ENCODE peak calls at places on chromosomes 11 and 22, in five cellular contexts. V is substantia nigra, A is pancreas, X is mesenchymal stem cell, D is A549. F is an unnamed sample.

GRCh38 chr22:35039625-35040024 is 26.3 kb upstream of the ISX start:
- DNase-seq in V (no peak), A (no peak), X (no peak), D (no peak), F (peak; percentile 21)

GRCh38 chr22:36579441-36579840 is 50.5 kb upstream of the EIF3D start:
- DNase-seq in V (no peak), A (no peak), X (no peak), D (no peak), F (no peak)

GRCh38 chr22:45127866-45128265 is 35.9 kb upstream of the NUP50 start:
- DNase-seq in V (no peak), A (no peak), X (peak; percentile 66), D (no peak), F (no peak)

GRCh38 chr11:76626266-76626665 is 44.3 kb downstream of the LRRC32 start:
- DNase-seq in V (no peak), A (no peak), X (no peak), D (no peak), F (no peak)

GRCh38 chr11:1307163-1307870 is 2.1 kb downstream of the TOLLIP start:
- DNase-seq in V (no peak), A (no peak), X (no peak), D (no peak), F (no peak)

GRCh38 chr11:126115820-126116319 is 53.2 kb upstream of the CDON start:
- DNase-seq in V (no peak), A (peak; percentile 81), X (peak; percentile 97), D (peak; percentile 81), F (peak; percentile 69)

GRCh38 chr11:122791411-122791810 is 46.9 kb upstream of the CRTAM start:
- DNase-seq in V (no peak), A (no peak), X (peak; percentile 67), D (no peak), F (no peak)

GRCh38 chr22:44730034-44730433 is 22.3 kb upstream of the ARHGAP8 start:
- DNase-seq in V (no peak), A (no peak), X (no peak), D (no peak), F (no peak)

GRCh38 chr11:72451836-72452376 is 17.6 kb upstream of the CLPB start:
- DNase-seq in V (no peak), A (no peak), X (no peak), D (no peak), F (no peak)

GRCh38 chr11:13140873-13141655 is 131.9 kb downstream of the RASSF10 start:
- DNase-seq in V (no peak), A (peak; percentile 44), X (peak; percentile 22), D (no peak), F (peak; percentile 85)

GRCh38 chr11:77038825-77039326 is 4.7 kb downstream of the B3GNT6 start:
- DNase-seq in V (no peak), A (no peak), X (no peak), D (no peak), F (no peak)

GRCh38 chr22:22834783-22835182 is 52.8 kb upstream of the IGLL5 start:
- DNase-seq in V (no peak), A (no peak), X (no peak), D (no peak), F (no peak)

GRCh38 chr11:96126917-96127595 is 203.1 kb upstream of the MTMR2 start:
- DNase-seq in V (no peak), A (no peak), X (no peak), D (no peak), F (no peak)

GRCh38 chr11:78929092-78929905 is 354.6 kb upstream of the NARS2 start:
- DNase-seq in V (no peak), A (no peak), X (no peak), D (no peak), F (no peak)

GRCh38 chr11:117668291-117668690 is 128.7 kb downstream of the DSCAML1 start:
- DNase-seq in V (no peak), A (no peak), X (no peak), D (no peak), F (no peak)

GRCh38 chr11:72604256-72604655 is 70.0 kb downstream of the PDE2A start:
- DNase-seq in V (no peak), A (no peak), X (no peak), D (no peak), F (no peak)

GRCh38 chr22:33274214-33274828 is 216.1 kb upstream of the SYN3 start:
- DNase-seq in V (no peak), A (no peak), X (no peak), D (no peak), F (peak; percentile 34)

GRCh38 chr11:67416416-67417335 is 1.2 kb downstream of the CARNS1 start:
- DNase-seq in V (no peak), A (peak; percentile 68), X (no peak), D (no peak), F (no peak)

GRCh38 chr11:117073539-117073938 is 24.7 kb downstream of the SIK3 start:
- DNase-seq in V (no peak), A (no peak), X (no peak), D (no peak), F (no peak)

GRCh38 chr11:134486106-134486505 is 74.1 kb upstream of the B3GAT1 start:
- DNase-seq in V (no peak), A (no peak), X (no peak), D (no peak), F (no peak)

GRCh38 chr11:124644426-124645280 is 22.0 kb downstream of the TBRG1 start:
- DNase-seq in V (no peak), A (peak; percentile 26), X (peak; percentile 80), D (peak; percentile 51), F (peak; percentile 44)

GRCh38 chr11:16030664-16031063 is 325.7 kb downstream of the SOX6 start:
- DNase-seq in V (no peak), A (no peak), X (peak; percentile 27), D (no peak), F (no peak)

GRCh38 chr11:3088806-3089205 is 31.6 kb upstream of the CARS1 start:
- DNase-seq in V (no peak), A (no peak), X (no peak), D (no peak), F (no peak)

GRCh38 chr11:101870510-101870909 is 44.3 kb upstream of the CEP126 start:
- DNase-seq in V (no peak), A (no peak), X (peak; percentile 79), D (peak; percentile 38), F (no peak)

GRCh38 chr22:31082606-31083376 is 1.7 kb downstream of the SMTN start:
- DNase-seq in V (no peak), A (peak; percentile 78), X (peak; percentile 73), D (peak; percentile 76), F (peak; percentile 59)

GRCh38 chr11:74682731-74683278 is 48.4 kb downstream of the CHRDL2 start:
- DNase-seq in V (no peak), A (no peak), X (no peak), D (no peak), F (no peak)

GRCh38 chr11:78031629-78032028 is 8.6 kb upstream of the KCTD14 start:
- DNase-seq in V (no peak), A (no peak), X (no peak), D (no peak), F (peak; percentile 45)

GRCh38 chr11:46894961-46895360 is 23.4 kb downstream of the LRP4 start:
- DNase-seq in V (no peak), A (no peak), X (no peak), D (no peak), F (no peak)

GRCh38 chr22:46812786-46813185 is 50.3 kb downstream of the TBC1D22A start:
- DNase-seq in V (no peak), A (no peak), X (no peak), D (no peak), F (no peak)

GRCh38 chr11:68839054-68839865 is 2.5 kb downstream of the CPT1A start:
- DNase-seq in V (peak; percentile 69), A (peak; percentile 99), X (peak; percentile 92), D (peak; percentile 94), F (peak; percentile 93)

GRCh38 chr11:68838572-68838964 is 3.1 kb downstream of the CPT1A start:
- DNase-seq in V (no peak), A (peak; percentile 55), X (peak; percentile 44), D (no peak), F (peak; percentile 14)

GRCh38 chr11:68841718-68842426 is at the start of gene CPT1A:
- DNase-seq in V (no peak), A (peak; percentile 86), X (peak; percentile 75), D (peak; percentile 83), F (no peak)

GRCh38 chr11:68840661-68841653 is 759 bp downstream of the CPT1A start:
- DNase-seq in V (no peak), A (peak; percentile 75), X (peak; percentile 84), D (no peak), F (no peak)

GRCh38 chr11:68839953-68840641 is 1.6 kb downstream of the CPT1A start:
- DNase-seq in V (no peak), A (no peak), X (peak; percentile 66), D (no peak), F (peak; percentile 9)
- H3K27ac ChIP-seq in V (peak overlapping the region; percentile 9), A (peak overlapping the region; percentile 93), X (peak overlapping the region; percentile 82), D (peak overlapping the region; percentile 93), F (peak overlapping the region; percentile 51)

GRCh38 chr11:113241190-113242051 is 73.0 kb upstream of the TTC12 start:
- DNase-seq in V (no peak), A (no peak), X (peak; percentile 40), D (no peak), F (peak; percentile 47)

GRCh38 chr11:113242060-113242459 is 72.3 kb upstream of the TTC12 start:
- DNase-seq in V (no peak), A (no peak), X (no peak), D (no peak), F (no peak)

GRCh38 chr11:113240389-113240788 is 74.0 kb upstream of the TTC12 start:
- DNase-seq in V (no peak), A (no peak), X (no peak), D (no peak), F (no peak)

GRCh38 chr11:113238721-113239120 is 75.7 kb upstream of the TTC12 start:
- DNase-seq in V (no peak), A (no peak), X (no peak), D (no peak), F (no peak)

DNA sequence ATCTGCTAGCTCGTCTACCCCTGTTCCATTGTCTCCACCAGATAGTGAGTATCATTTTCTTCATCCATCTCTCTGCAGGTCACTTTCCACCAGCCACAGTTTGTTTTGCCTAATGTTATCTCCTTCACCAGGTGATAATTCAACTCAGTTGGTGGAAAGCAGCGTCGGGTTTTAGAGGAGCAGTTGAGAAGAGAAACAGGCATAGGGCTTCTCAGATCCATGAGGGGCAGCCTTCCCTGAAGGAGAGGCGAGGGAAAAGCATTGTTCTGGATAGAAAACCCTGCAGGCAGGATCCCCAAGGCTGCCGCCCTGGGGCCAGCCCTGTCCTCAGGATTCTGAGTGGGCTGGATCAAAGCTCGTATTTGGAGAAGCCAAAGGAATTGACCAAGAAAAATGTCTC is 73.6 kb upstream of the TTC12 start:
- DNase-seq in V (no peak), A (no peak), X (no peak), D (no peak), F (no peak)
- H3K27ac ChIP-seq in V (no peak overlapping the region), A (no peak overlapping the region), X (no peak overlapping the region), D (no peak overlapping the region), F (no peak overlapping the region)

GRCh38 chr11:130726234-130726559 is 190.1 kb downstream of the SNX19 start:
- DNase-seq in V (no peak), A (no peak), X (peak; percentile 55), D (no peak), F (no peak)
- H3K27ac ChIP-seq in V (no peak overlapping the region), A (no peak overlapping the region), X (no peak overlapping the region), D (no peak overlapping the region), F (no peak overlapping the region)

DNA sequence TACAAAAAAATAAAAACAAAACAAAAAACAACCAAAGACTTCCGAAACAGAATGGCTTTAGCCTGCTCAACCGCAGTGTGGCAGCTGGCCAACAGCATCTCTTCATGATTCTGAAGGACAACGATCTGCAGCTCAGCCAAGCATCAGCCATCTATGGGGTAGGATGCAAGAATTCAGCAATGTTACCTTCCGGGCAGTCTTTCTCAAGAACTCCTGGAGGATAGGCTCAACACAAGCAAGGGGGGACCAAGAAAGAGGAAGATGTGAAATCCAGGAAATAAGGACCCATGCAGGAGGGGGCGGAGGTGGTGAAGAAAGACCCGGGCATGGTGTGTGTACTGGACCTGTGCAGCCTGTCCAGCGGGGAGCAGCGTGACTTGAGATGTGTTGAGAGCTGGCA is 3.5 kb upstream of the TSPO start:
- DNase-seq in V (no peak), A (no peak), X (no peak), D (no peak), F (no peak)
- H3K27ac ChIP-seq in V (no peak overlapping the region), A (no peak overlapping the region), X (no peak overlapping the region), D (no peak overlapping the region), F (no peak overlapping the region)

F was measured in SJCRH30.